ENCODE peak calls at places on chromosomes 2 and 18, in six cellular contexts. K is tibial nerve, O is H1, F is stomach, N is IMR-90, L is HCT116. M is an unnamed sample.

GRCh38 chr2:127449439-127449838 is 31.2 kb downstream of the PROC start:
- DNase-seq in K (no peak), O (no peak), F (no peak), N (no peak), L (no peak), M (no peak)

GRCh38 chr2:174339971-174340399 is 5.2 kb downstream of the SP9 start:
- DNase-seq in K (no peak), O (no peak), F (no peak), N (no peak), L (no peak), M (no peak)

GRCh38 chr18:30302181-30302580 is 740.4 kb downstream of the DSC3 start:
- DNase-seq in K (no peak), O (no peak), F (no peak), N (no peak), L (no peak), M (no peak)

GRCh38 chr2:39334978-39335377 is 91.2 kb upstream of the CDKL4 start:
- DNase-seq in K (no peak), O (no peak), F (no peak), N (no peak), L (no peak), M (no peak)

GRCh38 chr2:117126656-117127055 is 687.8 kb upstream of the DDX18 start:
- DNase-seq in K (no peak), O (no peak), F (no peak), N (no peak), L (no peak), M (no peak)

GRCh38 chr2:2039826-2040225 is 291.2 kb downstream of the MYT1L start:
- DNase-seq in K (no peak), O (no peak), F (no peak), N (no peak), L (no peak), M (no peak)

GRCh38 chr2:7436096-7436906 is 519.1 kb downstream of the RNF144A start:
- DNase-seq in K (no peak), O (no peak), F (no peak), N (no peak), L (no peak), M (no peak)

GRCh38 chr18:63292844-63293683 is 26.5 kb downstream of the BCL2 start:
- DNase-seq in K (no peak), O (no peak), F (no peak), N (no peak), L (no peak), M (peak; percentile 7)

GRCh38 chr2:163734911-163735691 is 707 bp downstream of the FIGN start:
- DNase-seq in K (no peak), O (no peak), F (no peak), N (peak; percentile 11), L (no peak), M (no peak)

GRCh38 chr2:168851674-168852320 is 38.4 kb downstream of the SPC25 start:
- DNase-seq in K (no peak), O (no peak), F (peak; percentile 28), N (peak; percentile 84), L (peak; percentile 29), M (no peak)

GRCh38 chr2:222946700-222947278 is 86.0 kb downstream of the ACSL3 start:
- DNase-seq in K (no peak), O (no peak), F (no peak), N (peak; percentile 40), L (no peak), M (no peak)

GRCh38 chr2:72572501-72572900 is 253.3 kb downstream of the EXOC6B start:
- DNase-seq in K (no peak), O (no peak), F (no peak), N (peak; percentile 61), L (no peak), M (no peak)

GRCh38 chr2:145110668-145111067 is 590.7 kb upstream of the ZEB2 start:
- DNase-seq in K (no peak), O (no peak), F (no peak), N (peak; percentile 50), L (no peak), M (no peak)

GRCh38 chr2:157261199-157261782 is 3.8 kb downstream of the GALNT5 start:
- DNase-seq in K (peak; percentile 11), O (no peak), F (peak; percentile 58), N (peak; percentile 75), L (peak; percentile 89), M (no peak)

GRCh38 chr2:1605659-1606400 is 138.5 kb downstream of the PXDN start:
- DNase-seq in K (no peak), O (no peak), F (no peak), N (peak; percentile 85), L (no peak), M (no peak)

GRCh38 chr2:127573298-127573697 is 37.8 kb downstream of the MYO7B start:
- DNase-seq in K (no peak), O (peak; percentile 26), F (peak; percentile 20), N (no peak), L (no peak), M (no peak)

GRCh38 chr2:144230057-144230451 is 289.9 kb downstream of the ZEB2 start:
- DNase-seq in K (no peak), O (no peak), F (no peak), N (no peak), L (no peak), M (no peak)

GRCh38 chr2:191114403-191114886 is 36.3 kb downstream of the STAT4 start:
- DNase-seq in K (peak; percentile 6), O (no peak), F (no peak), N (peak; percentile 18), L (no peak), M (no peak)

GRCh38 chr2:32715391-32715841 is 87.6 kb downstream of the TTC27 start:
- DNase-seq in K (no peak), O (no peak), F (no peak), N (peak; percentile 15), L (no peak), M (no peak)

GRCh38 chr18:1848716-1849115 is 722.6 kb downstream of the METTL4 start:
- DNase-seq in K (no peak), O (no peak), F (no peak), N (no peak), L (no peak), M (no peak)

GRCh38 chr2:16619576-16620245 is 45.9 kb downstream of the CYRIA start:
- DNase-seq in K (no peak), O (no peak), F (no peak), N (no peak), L (no peak), M (no peak)

GRCh38 chr2:201698588-201699226 is at the start of gene MPP4:
- DNase-seq in K (no peak), O (no peak), F (no peak), N (peak; percentile 46), L (no peak), M (no peak)

GRCh38 chr2:55247025-55247424 is 14.5 kb downstream of the RPS27A start:
- DNase-seq in K (no peak), O (no peak), F (no peak), N (no peak), L (no peak), M (no peak)

GRCh38 chr2:77834360-77835002 is 312.3 kb upstream of the LRRTM4 start:
- DNase-seq in K (no peak), O (no peak), F (no peak), N (no peak), L (peak; percentile 4), M (no peak)

GRCh38 chr18:10285283-10285640 is 169.2 kb upstream of the APCDD1 start:
- DNase-seq in K (no peak), O (no peak), F (no peak), N (no peak), L (no peak), M (no peak)

GRCh38 chr2:62577994-62578836 is 72.2 kb upstream of the TMEM17 start:
- DNase-seq in K (no peak), O (no peak), F (no peak), N (peak; percentile 92), L (peak; percentile 99), M (no peak)
- H3K4me1 ChIP-seq in K (peaks cover 65% of the 10 kb centered on the region), O (no peaks in the 10 kb centered on the region), F (no peaks in the 10 kb centered on the region), N (peaks cover 22% of the 10 kb centered on the region), L (peaks cover 54% of the 10 kb centered on the region), M (peaks cover 19% of the 10 kb centered on the region)

GRCh38 chr18:3712485-3712884 is 262.5 kb downstream of the TGIF1 start:
- DNase-seq in K (no peak), O (no peak), F (no peak), N (no peak), L (no peak), M (no peak)

GRCh38 chr18:3706279-3707097 is 256.5 kb downstream of the TGIF1 start:
- DNase-seq in K (peak; percentile 22), O (no peak), F (no peak), N (peak; percentile 75), L (no peak), M (no peak)

GRCh38 chr18:3713166-3713565 is 263.2 kb downstream of the TGIF1 start:
- DNase-seq in K (no peak), O (no peak), F (no peak), N (no peak), L (no peak), M (no peak)

GRCh38 chr18:3710712-3711269 is 260.8 kb downstream of the TGIF1 start:
- DNase-seq in K (peak; percentile 34), O (no peak), F (peak; percentile 81), N (no peak), L (no peak), M (no peak)

DNA sequence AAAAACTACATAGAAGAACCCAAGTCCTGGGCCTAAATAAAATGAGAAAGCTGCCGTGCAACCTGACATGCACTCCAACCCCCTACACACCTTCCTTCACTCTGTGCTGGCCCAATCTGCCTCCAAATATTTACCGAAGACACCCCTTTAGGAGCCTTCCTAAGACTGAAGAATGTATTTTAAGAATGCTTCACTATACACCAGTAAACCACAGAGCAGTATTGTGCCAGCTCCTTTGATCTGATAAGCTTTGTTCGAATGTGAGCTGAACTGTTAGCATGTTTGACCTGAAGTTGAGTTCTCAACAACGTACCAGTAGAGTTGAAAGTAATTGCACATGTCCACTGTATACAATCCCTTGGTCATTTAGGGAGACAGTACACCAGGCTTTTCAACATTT is 259.2 kb downstream of the TGIF1 start:
- DNase-seq in K (no peak), O (no peak), F (no peak), N (no peak), L (no peak), M (no peak)
- TF ChIP-seq POLR2A in K (no peak), O (no peak), F (no peak), N (no peak), L (no peak), M (no peak)

GRCh38 chr2:102027703-102028059 is 35.9 kb downstream of the IL1R2 start:
- DNase-seq in K (no peak), O (no peak), F (no peak), N (no peak), L (no peak), M (no peak)
- H3K4me1 ChIP-seq in K (peaks cover 35% of the 10 kb centered on the region), O (no peaks in the 10 kb centered on the region), F (peaks cover 3% of the 10 kb centered on the region), N (peaks cover 14% of the 10 kb centered on the region), L (no peaks in the 10 kb centered on the region), M (peaks cover 28% of the 10 kb centered on the region)

DNA sequence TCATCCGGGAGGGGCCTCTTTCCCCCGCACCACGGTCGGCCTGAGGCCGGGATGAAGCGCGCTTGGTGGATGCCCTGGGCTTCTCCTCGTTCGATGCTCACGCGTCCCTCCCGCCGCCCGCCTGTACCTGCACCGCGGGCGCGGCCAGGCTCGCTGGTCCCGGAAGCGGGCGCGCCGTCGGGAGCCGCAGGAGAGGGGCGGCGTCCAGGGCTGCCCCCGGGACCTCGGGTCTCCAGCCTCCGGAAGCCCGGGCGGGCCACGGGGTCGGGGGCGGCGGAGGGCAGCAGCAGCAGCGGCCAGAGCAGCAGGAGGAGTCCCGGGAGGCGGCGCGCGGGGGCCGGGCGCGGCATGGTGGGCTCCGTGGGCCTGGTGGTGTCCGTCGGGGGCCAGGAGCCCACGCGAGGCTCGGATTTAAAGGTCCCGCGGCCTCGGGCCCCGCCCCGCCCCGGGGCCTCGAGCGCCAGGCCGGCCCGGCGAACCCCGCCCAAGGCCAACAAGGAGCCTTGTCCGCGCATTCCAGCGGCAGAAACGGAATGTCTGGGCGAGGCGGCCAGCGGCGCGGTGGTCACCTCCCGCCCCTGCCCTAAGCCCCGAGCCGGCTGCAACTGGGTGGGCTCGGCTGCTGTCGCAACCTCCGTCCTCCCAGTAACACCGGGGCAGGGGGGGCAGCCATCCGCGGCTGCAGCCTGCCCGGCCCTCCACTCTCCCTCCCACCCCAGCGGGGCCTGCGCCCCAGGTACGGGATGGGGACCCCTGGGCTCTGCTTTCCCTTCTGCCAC is at the start of gene MATN3:
- DNase-seq in K (no peak), O (peak; percentile 73), F (peak; percentile 63), N (no peak), L (no peak), M (no peak)
- TF ChIP-seq POLR2A in K (no peak), O (no peak), F (no peak), N (no peak), L (no peak), M (no peak)

M was measured in esophagus squamous epithelium.